ENCODE peak calls at places on chromosomes 12 and 14, in seven cellular contexts. One of them, this sample, is unnamed.
A peak's percentile ranks its signal among the peaks of the same experiment; 100 is the strongest.

GRCh38 chr12:79837575-79837974 is 97.3 kb downstream of the PPP1R12A start:
- DNase-seq in K562: no peak
- DNase-seq in uterus: no peak
- DNase-seq in heart left ventricle: no peak
- DNase-seq in esophagus squamous epithelium: no peak
- DNase-seq in tibial nerve: no peak
- DNase-seq in stomach: no peak
- DNase-seq in this sample: no peak

GRCh38 chr14:31257244-31257553 is 49.6 kb upstream of the HECTD1 start:
- DNase-seq in K562: no peak
- DNase-seq in uterus: no peak
- DNase-seq in heart left ventricle: no peak
- DNase-seq in tibial nerve: no peak
- DNase-seq in esophagus squamous epithelium: no peak
- DNase-seq in stomach: no peak
- DNase-seq in this sample: no peak

GRCh38 chr14:34331728-34332623 is 130.1 kb downstream of the SPTSSA start:
- DNase-seq in tibial nerve: peak; percentile 41
- DNase-seq in stomach: peak; percentile 72
- DNase-seq in uterus: peak; percentile 40
- DNase-seq in K562: peak; percentile 44
- DNase-seq in heart left ventricle: peak; percentile 51
- DNase-seq in esophagus squamous epithelium: no peak
- DNase-seq in this sample: peak; percentile 84

GRCh38 chr12:3712209-3712992 is 40.5 kb downstream of the CRACR2A start:
- DNase-seq in heart left ventricle: no peak
- DNase-seq in tibial nerve: no peak
- DNase-seq in stomach: no peak
- DNase-seq in esophagus squamous epithelium: no peak
- DNase-seq in uterus: no peak
- DNase-seq in K562: no peak
- DNase-seq in this sample: no peak

GRCh38 chr12:56645201-56645716 is 525 bp downstream of the ATP5F1B start:
- DNase-seq in uterus: no peak
- DNase-seq in esophagus squamous epithelium: no peak
- DNase-seq in stomach: no peak
- DNase-seq in tibial nerve: no peak
- DNase-seq in heart left ventricle: no peak
- DNase-seq in K562: no peak
- DNase-seq in this sample: no peak

GRCh38 chr14:72736348-72736747 is 157.6 kb downstream of the DPF3 start:
- DNase-seq in tibial nerve: no peak
- DNase-seq in stomach: peak; percentile 21
- DNase-seq in heart left ventricle: no peak
- DNase-seq in uterus: no peak
- DNase-seq in esophagus squamous epithelium: no peak
- DNase-seq in K562: peak; percentile 60
- DNase-seq in this sample: no peak

GRCh38 chr12:67069451-67070306 is 199.5 kb upstream of the CAND1 start:
- DNase-seq in stomach: peak; percentile 41
- DNase-seq in uterus: no peak
- DNase-seq in esophagus squamous epithelium: no peak
- DNase-seq in K562: peak; percentile 11
- DNase-seq in heart left ventricle: no peak
- DNase-seq in tibial nerve: no peak
- DNase-seq in this sample: no peak

GRCh38 chr12:542290-543113 is 82.8 kb downstream of the B4GALNT3 start:
- DNase-seq in uterus: no peak
- DNase-seq in stomach: no peak
- DNase-seq in esophagus squamous epithelium: no peak
- DNase-seq in K562: no peak
- DNase-seq in tibial nerve: no peak
- DNase-seq in heart left ventricle: no peak
- DNase-seq in this sample: no peak

GRCh38 chr14:33774161-33774560 is 176.7 kb downstream of the EGLN3 start:
- DNase-seq in stomach: no peak
- DNase-seq in esophagus squamous epithelium: no peak
- DNase-seq in heart left ventricle: no peak
- DNase-seq in K562: no peak
- DNase-seq in uterus: no peak
- DNase-seq in tibial nerve: no peak
- DNase-seq in this sample: no peak

GRCh38 chr14:69133206-69134125 is 19.5 kb downstream of the DCAF5 start:
- DNase-seq in stomach: no peak
- DNase-seq in K562: peak; percentile 37
- DNase-seq in heart left ventricle: no peak
- DNase-seq in tibial nerve: no peak
- DNase-seq in esophagus squamous epithelium: no peak
- DNase-seq in uterus: no peak
- DNase-seq in this sample: no peak

GRCh38 chr12:34397591-34398365 is 375.5 kb downstream of the ALG10 start:
- DNase-seq in esophagus squamous epithelium: no peak
- DNase-seq in uterus: no peak
- DNase-seq in K562: peak; percentile 1
- DNase-seq in stomach: peak; percentile 17
- DNase-seq in heart left ventricle: peak; percentile 9
- DNase-seq in tibial nerve: peak; percentile 4
- DNase-seq in this sample: peak; percentile 6

GRCh38 chr12:67161322-67161918 is 107.7 kb upstream of the CAND1 start:
- DNase-seq in stomach: peak; percentile 33
- DNase-seq in K562: peak; percentile 19
- DNase-seq in esophagus squamous epithelium: no peak
- DNase-seq in uterus: no peak
- DNase-seq in tibial nerve: no peak
- DNase-seq in heart left ventricle: no peak
- DNase-seq in this sample: peak; percentile 64

GRCh38 chr12:162467-163307 is 51.3 kb downstream of the SLC6A12 start:
- DNase-seq in uterus: no peak
- DNase-seq in esophagus squamous epithelium: no peak
- DNase-seq in K562: no peak
- DNase-seq in tibial nerve: no peak
- DNase-seq in heart left ventricle: no peak
- DNase-seq in stomach: no peak
- DNase-seq in this sample: no peak

GRCh38 chr12:121577443-121578180 is 3.2 kb downstream of the KDM2B start:
- DNase-seq in heart left ventricle: no peak
- DNase-seq in uterus: no peak
- DNase-seq in K562: no peak
- DNase-seq in esophagus squamous epithelium: no peak
- DNase-seq in tibial nerve: no peak
- DNase-seq in stomach: no peak
- DNase-seq in this sample: no peak

GRCh38 chr14:71687115-71687836 is 245.0 kb upstream of the RGS6 start:
- DNase-seq in stomach: no peak
- DNase-seq in uterus: no peak
- DNase-seq in K562: no peak
- DNase-seq in tibial nerve: no peak
- DNase-seq in heart left ventricle: no peak
- DNase-seq in esophagus squamous epithelium: no peak
- DNase-seq in this sample: no peak

GRCh38 chr14:50812180-50812579 is 18.8 kb downstream of the NIN start:
- DNase-seq in esophagus squamous epithelium: no peak
- DNase-seq in tibial nerve: no peak
- DNase-seq in uterus: no peak
- DNase-seq in K562: no peak
- DNase-seq in stomach: no peak
- DNase-seq in heart left ventricle: no peak
- DNase-seq in this sample: no peak

GRCh38 chr12:63867026-63867425 is 22.5 kb downstream of the SRGAP1 start:
- DNase-seq in tibial nerve: no peak
- DNase-seq in uterus: no peak
- DNase-seq in esophagus squamous epithelium: no peak
- DNase-seq in heart left ventricle: no peak
- DNase-seq in stomach: no peak
- DNase-seq in K562: no peak
- DNase-seq in this sample: no peak

GRCh38 chr14:22597771-22598098 is 365 bp upstream of the ABHD4 start:
- DNase-seq in K562: no peak
- DNase-seq in heart left ventricle: no peak
- DNase-seq in uterus: no peak
- DNase-seq in esophagus squamous epithelium: no peak
- DNase-seq in stomach: no peak
- DNase-seq in tibial nerve: no peak
- DNase-seq in this sample: peak; percentile 60

GRCh38 chr14:22600027-22600426 is 1.9 kb downstream of the ABHD4 start:
- DNase-seq in tibial nerve: no peak
- DNase-seq in uterus: no peak
- DNase-seq in stomach: no peak
- DNase-seq in K562: no peak
- DNase-seq in esophagus squamous epithelium: no peak
- DNase-seq in heart left ventricle: no peak
- DNase-seq in this sample: no peak

GRCh38 chr14:22598099-22598895 is at the start of gene ABHD4:
- DNase-seq in stomach: peak; percentile 88
- DNase-seq in heart left ventricle: peak; percentile 86
- DNase-seq in esophagus squamous epithelium: no peak
- DNase-seq in uterus: peak; percentile 80
- DNase-seq in K562: peak; percentile 73
- DNase-seq in tibial nerve: peak; percentile 76
- DNase-seq in this sample: peak; percentile 93

GRCh38 chr14:22598896-22599244 is 770 bp downstream of the ABHD4 start:
- DNase-seq in uterus: peak; percentile 72
- DNase-seq in heart left ventricle: no peak
- DNase-seq in tibial nerve: no peak
- DNase-seq in stomach: peak; percentile 64
- DNase-seq in esophagus squamous epithelium: no peak
- DNase-seq in K562: peak; percentile 55
- DNase-seq in this sample: no peak

DNA sequence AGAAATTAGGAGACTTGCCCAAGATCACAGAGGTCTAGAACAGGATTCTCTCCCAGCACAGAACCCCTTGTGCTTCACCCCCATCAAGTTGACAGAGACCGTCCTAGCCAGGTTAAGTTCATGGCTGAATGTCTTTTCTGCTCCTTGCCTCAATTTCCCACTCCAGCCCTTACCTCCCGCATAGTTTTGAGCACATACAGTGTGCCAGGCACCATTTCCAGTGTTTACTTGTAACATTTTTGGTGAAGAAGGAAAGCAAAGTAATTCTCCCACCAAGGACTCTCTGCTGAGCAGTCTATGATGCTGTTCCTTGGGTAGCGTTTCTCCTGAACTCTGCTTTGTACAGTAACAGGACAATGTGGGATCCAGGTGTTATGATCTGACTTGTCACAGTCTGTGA is 1.2 kb downstream of the ABHD4 start:
- DNase-seq in stomach: no peak
- DNase-seq in uterus: no peak
- DNase-seq in K562: no peak
- DNase-seq in esophagus squamous epithelium: no peak
- DNase-seq in tibial nerve: no peak
- DNase-seq in heart left ventricle: no peak
- DNase-seq in this sample: no peak
- H3K4me3 ChIP-seq in stomach: peak overlapping the region; percentile 71
- H3K4me3 ChIP-seq in uterus: peak overlapping the region; percentile 70
- H3K4me3 ChIP-seq in K562: peak overlapping the region; percentile 56
- H3K4me3 ChIP-seq in esophagus squamous epithelium: peak overlapping the region; percentile 92
- H3K4me3 ChIP-seq in tibial nerve: peak overlapping the region; percentile 69
- H3K4me3 ChIP-seq in heart left ventricle: peak overlapping the region; percentile 86
- H3K4me3 ChIP-seq in this sample: no peak overlapping the region

GRCh38 chr14:20627337-20628032 is 14.0 kb downstream of the OR6S1 start:
- DNase-seq in heart left ventricle: no peak
- DNase-seq in tibial nerve: no peak
- DNase-seq in uterus: no peak
- DNase-seq in esophagus squamous epithelium: no peak
- DNase-seq in K562: no peak
- DNase-seq in stomach: no peak
- DNase-seq in this sample: no peak

GRCh38 chr14:20626274-20626673 is 15.2 kb downstream of the OR6S1 start:
- DNase-seq in stomach: no peak
- DNase-seq in esophagus squamous epithelium: no peak
- DNase-seq in K562: no peak
- DNase-seq in tibial nerve: no peak
- DNase-seq in heart left ventricle: no peak
- DNase-seq in uterus: no peak
- DNase-seq in this sample: no peak

GRCh38 chr14:20630340-20631022 is 11.0 kb downstream of the OR6S1 start:
- DNase-seq in uterus: peak; percentile 23
- DNase-seq in heart left ventricle: no peak
- DNase-seq in tibial nerve: no peak
- DNase-seq in stomach: no peak
- DNase-seq in K562: peak; percentile 14
- DNase-seq in esophagus squamous epithelium: no peak
- DNase-seq in this sample: no peak

GRCh38 chr14:20631023-20631820 is 10.3 kb downstream of the OR6S1 start:
- DNase-seq in tibial nerve: no peak
- DNase-seq in stomach: peak; percentile 39
- DNase-seq in heart left ventricle: no peak
- DNase-seq in uterus: peak; percentile 55
- DNase-seq in esophagus squamous epithelium: no peak
- DNase-seq in K562: peak; percentile 32
- DNase-seq in this sample: peak; percentile 68

DNA sequence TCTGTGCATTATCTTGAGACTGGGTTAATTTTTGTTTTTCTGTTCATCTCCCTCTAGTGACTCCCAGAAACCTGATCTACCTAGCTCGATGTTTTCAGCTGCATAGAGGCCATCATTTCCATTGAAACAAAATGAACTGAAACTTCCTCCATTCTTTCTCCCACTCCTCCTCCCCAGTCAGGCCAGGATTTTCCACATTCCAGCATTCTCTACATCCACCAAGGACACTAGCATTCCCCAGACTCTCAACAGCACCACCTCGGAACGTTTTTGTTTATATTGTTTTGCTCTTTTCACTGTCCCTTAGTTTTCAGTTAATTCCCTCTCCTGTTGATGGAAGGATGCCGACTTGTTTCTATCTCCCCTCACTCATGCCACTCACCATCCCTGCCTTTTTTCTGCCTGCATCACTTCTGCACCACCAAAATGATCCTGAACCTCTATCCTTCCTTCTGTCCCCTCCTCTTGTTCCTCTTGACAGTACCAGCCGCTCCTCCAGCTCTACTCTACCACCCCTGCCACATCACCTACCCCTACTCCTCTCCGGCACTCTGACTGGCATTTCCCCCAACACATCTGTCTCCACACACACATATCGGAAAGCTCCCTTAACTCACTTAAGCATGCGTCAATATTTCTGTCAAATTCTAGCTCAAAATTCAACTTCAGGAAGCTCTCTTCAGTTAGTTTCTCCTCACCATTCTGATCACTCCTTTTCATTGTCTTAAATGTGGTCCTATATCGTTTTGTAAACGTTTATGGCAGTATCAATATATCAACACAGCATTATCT is 13.2 kb downstream of the OR6S1 start:
- DNase-seq in heart left ventricle: no peak
- DNase-seq in stomach: no peak
- DNase-seq in esophagus squamous epithelium: no peak
- DNase-seq in tibial nerve: no peak
- DNase-seq in K562: no peak
- DNase-seq in uterus: no peak
- DNase-seq in this sample: no peak
- H3K27ac ChIP-seq in heart left ventricle: no peak overlapping the region
- H3K27ac ChIP-seq in stomach: no peak overlapping the region
- H3K27ac ChIP-seq in esophagus squamous epithelium: no peak overlapping the region
- H3K27ac ChIP-seq in tibial nerve: no peak overlapping the region
- H3K27ac ChIP-seq in K562: no peak overlapping the region
- H3K27ac ChIP-seq in uterus: no peak overlapping the region
- H3K27ac ChIP-seq in this sample: no peak overlapping the region

GRCh38 chr12:109093022-109093918 is at the start of gene ALKBH2:
- DNase-seq in esophagus squamous epithelium: peak; percentile 69
- DNase-seq in K562: peak; percentile 86
- DNase-seq in uterus: peak; percentile 90
- DNase-seq in stomach: peak; percentile 95
- DNase-seq in tibial nerve: peak; percentile 82
- DNase-seq in heart left ventricle: peak; percentile 92
- DNase-seq in this sample: peak; percentile 96
- TF ChIP-seq POLR2A in esophagus squamous epithelium: no peak
- TF ChIP-seq POLR2A in K562: peak; percentile 85
- TF ChIP-seq POLR2A in uterus: peak; percentile 49
- TF ChIP-seq POLR2A in stomach: no peak
- TF ChIP-seq POLR2A in tibial nerve: peak; percentile 47
- TF ChIP-seq POLR2A in heart left ventricle: no peak
- TF ChIP-seq POLR2A in this sample: peak; percentile 44

GRCh38 chr12:21677622-21678277 is 20.1 kb upstream of the LDHB start:
- DNase-seq in heart left ventricle: no peak
- DNase-seq in tibial nerve: no peak
- DNase-seq in uterus: no peak
- DNase-seq in K562: no peak
- DNase-seq in esophagus squamous epithelium: no peak
- DNase-seq in stomach: no peak
- DNase-seq in this sample: no peak
- H3K4me3 ChIP-seq in heart left ventricle: no peak overlapping the region
- H3K4me3 ChIP-seq in tibial nerve: no peak overlapping the region
- H3K4me3 ChIP-seq in uterus: no peak overlapping the region
- H3K4me3 ChIP-seq in K562: no peak overlapping the region
- H3K4me3 ChIP-seq in esophagus squamous epithelium: no peak overlapping the region
- H3K4me3 ChIP-seq in stomach: no peak overlapping the region
- H3K4me3 ChIP-seq in this sample: no peak overlapping the region

This sample was measured in Peyer's patch.